ENCODE peak calls at places on chromosomes 13 and 19, in seven cellular contexts. One of them, this sample, is unnamed.

GRCh38 chr19:50493171-50493570 is 16.5 kb upstream of the GARIN5A start:
- DNase-seq in left colon: no peak
- DNase-seq in AG04450: no peak
- DNase-seq in NCI-H146: no peak
- DNase-seq in Kasumi-1: no peak
- DNase-seq in activated T-cell treated with anti-CD3 and anti-CD28 coated beads, Interleukin-2, amount 50 U/mL, for 4 hours: no peak
- DNase-seq in EL: no peak
- DNase-seq in this sample: no peak

GRCh38 chr13:67230774-67231480 is 791 bp upstream of the PCDH9 start:
- DNase-seq in NCI-H146: peak; percentile 84
- DNase-seq in left colon: peak; percentile 55
- DNase-seq in AG04450: peak; percentile 23
- DNase-seq in activated T-cell treated with anti-CD3 and anti-CD28 coated beads, Interleukin-2, amount 50 U/mL, for 4 hours: peak; percentile 5
- DNase-seq in Kasumi-1: peak; percentile 54
- DNase-seq in EL: peak; percentile 65
- DNase-seq in this sample: no peak

GRCh38 chr13:41085961-41086360 is 24.7 kb downstream of the WBP4 start:
- DNase-seq in left colon: no peak
- DNase-seq in NCI-H146: no peak
- DNase-seq in activated T-cell treated with anti-CD3 and anti-CD28 coated beads, Interleukin-2, amount 50 U/mL, for 4 hours: no peak
- DNase-seq in AG04450: no peak
- DNase-seq in Kasumi-1: no peak
- DNase-seq in EL: no peak
- DNase-seq in this sample: no peak

GRCh38 chr19:10762656-10763055 is 44.8 kb downstream of the DNM2 start:
- DNase-seq in left colon: peak; percentile 84
- DNase-seq in Kasumi-1: no peak
- DNase-seq in NCI-H146: no peak
- DNase-seq in AG04450: no peak
- DNase-seq in EL: no peak
- DNase-seq in activated T-cell treated with anti-CD3 and anti-CD28 coated beads, Interleukin-2, amount 50 U/mL, for 4 hours: no peak
- DNase-seq in this sample: no peak

GRCh38 chr13:93262729-93263128 is 36.1 kb downstream of the GPC6 start:
- DNase-seq in Kasumi-1: no peak
- DNase-seq in activated T-cell treated with anti-CD3 and anti-CD28 coated beads, Interleukin-2, amount 50 U/mL, for 4 hours: no peak
- DNase-seq in left colon: no peak
- DNase-seq in NCI-H146: no peak
- DNase-seq in AG04450: no peak
- DNase-seq in EL: peak; percentile 86
- DNase-seq in this sample: no peak

GRCh38 chr19:10911579-10912363 is 16.7 kb downstream of the YIPF2 start:
- DNase-seq in AG04450: no peak
- DNase-seq in activated T-cell treated with anti-CD3 and anti-CD28 coated beads, Interleukin-2, amount 50 U/mL, for 4 hours: no peak
- DNase-seq in EL: no peak
- DNase-seq in NCI-H146: no peak
- DNase-seq in Kasumi-1: no peak
- DNase-seq in left colon: no peak
- DNase-seq in this sample: no peak

GRCh38 chr13:92769064-92769463 is 457.5 kb upstream of the GPC6 start:
- DNase-seq in activated T-cell treated with anti-CD3 and anti-CD28 coated beads, Interleukin-2, amount 50 U/mL, for 4 hours: no peak
- DNase-seq in left colon: no peak
- DNase-seq in Kasumi-1: no peak
- DNase-seq in AG04450: no peak
- DNase-seq in EL: peak; percentile 2
- DNase-seq in NCI-H146: no peak
- DNase-seq in this sample: no peak

GRCh38 chr19:29321116-29321515 is 108.2 kb upstream of the UQCRFS1 start:
- DNase-seq in activated T-cell treated with anti-CD3 and anti-CD28 coated beads, Interleukin-2, amount 50 U/mL, for 4 hours: no peak
- DNase-seq in EL: no peak
- DNase-seq in AG04450: no peak
- DNase-seq in Kasumi-1: no peak
- DNase-seq in left colon: no peak
- DNase-seq in NCI-H146: no peak
- DNase-seq in this sample: no peak

GRCh38 chr13:80340643-80341097 is 256 bp downstream of the SPRY2 start:
- DNase-seq in EL: no peak
- DNase-seq in Kasumi-1: peak; percentile 75
- DNase-seq in left colon: no peak
- DNase-seq in NCI-H146: no peak
- DNase-seq in AG04450: no peak
- DNase-seq in activated T-cell treated with anti-CD3 and anti-CD28 coated beads, Interleukin-2, amount 50 U/mL, for 4 hours: no peak
- DNase-seq in this sample: no peak

GRCh38 chr13:84445776-84446175 is 563.5 kb upstream of the SLITRK1 start:
- DNase-seq in activated T-cell treated with anti-CD3 and anti-CD28 coated beads, Interleukin-2, amount 50 U/mL, for 4 hours: no peak
- DNase-seq in Kasumi-1: no peak
- DNase-seq in left colon: no peak
- DNase-seq in NCI-H146: no peak
- DNase-seq in EL: peak; percentile 52
- DNase-seq in AG04450: peak; percentile 29
- DNase-seq in this sample: no peak

GRCh38 chr19:13962738-13963602 is 10.7 kb downstream of the DCAF15 start:
- DNase-seq in activated T-cell treated with anti-CD3 and anti-CD28 coated beads, Interleukin-2, amount 50 U/mL, for 4 hours: no peak
- DNase-seq in Kasumi-1: no peak
- DNase-seq in NCI-H146: no peak
- DNase-seq in EL: peak; percentile 25
- DNase-seq in AG04450: no peak
- DNase-seq in left colon: no peak
- DNase-seq in this sample: no peak

GRCh38 chr13:113546571-113547247 is 37.8 kb upstream of the TFDP1 start:
- DNase-seq in EL: no peak
- DNase-seq in AG04450: no peak
- DNase-seq in NCI-H146: no peak
- DNase-seq in activated T-cell treated with anti-CD3 and anti-CD28 coated beads, Interleukin-2, amount 50 U/mL, for 4 hours: no peak
- DNase-seq in Kasumi-1: no peak
- DNase-seq in left colon: no peak
- DNase-seq in this sample: no peak

GRCh38 chr13:109779876-109780516 is 6.4 kb downstream of the IRS2 start:
- DNase-seq in NCI-H146: no peak
- DNase-seq in AG04450: no peak
- DNase-seq in EL: no peak
- DNase-seq in Kasumi-1: no peak
- DNase-seq in left colon: no peak
- DNase-seq in activated T-cell treated with anti-CD3 and anti-CD28 coated beads, Interleukin-2, amount 50 U/mL, for 4 hours: no peak
- DNase-seq in this sample: no peak

GRCh38 chr13:32031815-32032345 is 306 bp downstream of the FRY start:
- DNase-seq in NCI-H146: peak; percentile 18
- DNase-seq in Kasumi-1: no peak
- DNase-seq in left colon: no peak
- DNase-seq in AG04450: no peak
- DNase-seq in EL: no peak
- DNase-seq in activated T-cell treated with anti-CD3 and anti-CD28 coated beads, Interleukin-2, amount 50 U/mL, for 4 hours: no peak
- DNase-seq in this sample: no peak

GRCh38 chr13:27638521-27638920 is 16.8 kb downstream of the POLR1D start:
- DNase-seq in Kasumi-1: no peak
- DNase-seq in left colon: no peak
- DNase-seq in AG04450: peak; percentile 26
- DNase-seq in activated T-cell treated with anti-CD3 and anti-CD28 coated beads, Interleukin-2, amount 50 U/mL, for 4 hours: no peak
- DNase-seq in NCI-H146: no peak
- DNase-seq in EL: no peak
- DNase-seq in this sample: no peak

This sample was measured in activated T-helper 9 cell treated with anti-CD3 and anti-CD28 coated beads, Interleukin-2, amount 50 U/mL, for 16 hours.